ENCODE peak calls at places on chromosomes 2 and 18, in ten cellular contexts. V, T, G, P, X, L, C, W, E and A are unnamed samples.

GRCh38 chr2:203682688-203683130 is 23.7 kb upstream of the CD28 start:
- DNase-seq in V (no peak), T (no peak), G (peak), P (no peak), X (no peak), L (no peak), C (peak), W (no peak), E (no peak), A (no peak)

GRCh38 chr18:62346327-62347090 is 21.4 kb downstream of the TNFRSF11A start:
- DNase-seq in V (no peak), T (no peak), G (no peak), P (no peak), X (no peak), L (no peak), C (no peak), W (no peak), E (no peak), A (no peak)

GRCh38 chr18:29254123-29254522 is 1077.2 kb upstream of the CDH2 start:
- DNase-seq in V (no peak), T (no peak), G (no peak), P (no peak), X (no peak), L (no peak), C (no peak), W (no peak), E (no peak), A (no peak)

GRCh38 chr2:41947701-41948396 is 100.0 kb upstream of the PKDCC start:
- DNase-seq in V (no peak), T (peak), G (no peak), P (no peak), X (no peak), L (peak), C (no peak), W (no peak), E (no peak), A (no peak)

GRCh38 chr2:177178797-177179196 is 33.8 kb upstream of the HNRNPA3 start:
- DNase-seq in V (no peak), T (no peak), G (no peak), P (no peak), X (no peak), L (no peak), C (no peak), W (no peak), E (no peak), A (no peak)

GRCh38 chr2:237727363-237727762 is 71.2 kb upstream of the RBM44 start:
- DNase-seq in V (no peak), T (peak), G (peak), P (no peak), X (no peak), L (no peak), C (no peak), W (no peak), E (no peak), A (no peak)

GRCh38 chr2:71102981-71103681 is 26.9 kb downstream of the MCEE start:
- DNase-seq in V (no peak), T (no peak), G (peak), P (no peak), X (no peak), L (no peak), C (no peak), W (no peak), E (no peak), A (no peak)

GRCh38 chr2:202109737-202110184 is 36.7 kb downstream of the KIAA2012 start:
- DNase-seq in V (no peak), T (peak), G (peak), P (peak), X (no peak), L (peak), C (peak), W (no peak), E (no peak), A (peak)

GRCh38 chr2:220001693-220002260 is 374.3 kb downstream of the SLC4A3 start:
- DNase-seq in V (no peak), T (no peak), G (no peak), P (no peak), X (no peak), L (no peak), C (peak), W (no peak), E (peak), A (no peak)

GRCh38 chr2:16257725-16258028 is 317.3 kb downstream of the MYCN start:
- DNase-seq in V (no peak), T (no peak), G (no peak), P (no peak), X (no peak), L (no peak), C (no peak), W (no peak), E (no peak), A (no peak)

GRCh38 chr2:226115832-226116200 is 683.8 kb downstream of the IRS1 start:
- DNase-seq in V (no peak), T (no peak), G (no peak), P (no peak), X (no peak), L (no peak), C (no peak), W (no peak), E (no peak), A (no peak)

GRCh38 chr2:168210898-168211570 is 36.4 kb downstream of the STK39 start:
- DNase-seq in V (no peak), T (no peak), G (peak), P (no peak), X (no peak), L (no peak), C (peak), W (peak), E (peak), A (no peak)

GRCh38 chr2:208020253-208020652 is 5.1 kb downstream of the PLEKHM3 start:
- DNase-seq in V (no peak), T (no peak), G (no peak), P (no peak), X (no peak), L (no peak), C (no peak), W (no peak), E (no peak), A (no peak)

GRCh38 chr18:32674491-32674890 is 98.3 kb downstream of the KLHL14 start:
- DNase-seq in V (no peak), T (no peak), G (peak), P (no peak), X (no peak), L (no peak), C (no peak), W (no peak), E (no peak), A (no peak)

GRCh38 chr2:195202163-195202845 is 454.7 kb upstream of the SLC39A10 start:
- DNase-seq in V (no peak), T (no peak), G (peak), P (no peak), X (no peak), L (no peak), C (no peak), W (no peak), E (no peak), A (no peak)

GRCh38 chr2:215833531-215834162 is 179.7 kb downstream of the MREG start:
- DNase-seq in V (no peak), T (no peak), G (peak), P (no peak), X (no peak), L (no peak), C (peak), W (peak), E (peak), A (no peak)

GRCh38 chr2:42882756-42883155 is 90.4 kb upstream of the HAAO start:
- DNase-seq in V (no peak), T (no peak), G (no peak), P (no peak), X (no peak), L (no peak), C (no peak), W (no peak), E (no peak), A (no peak)

GRCh38 chr2:74304332-74305148 is 38.7 kb downstream of the SLC4A5 start:
- DNase-seq in V (no peak), T (no peak), G (no peak), P (no peak), X (no peak), L (no peak), C (no peak), W (no peak), E (no peak), A (no peak)

GRCh38 chr2:8288206-8288605 is 393.6 kb upstream of the ID2 start:
- DNase-seq in V (no peak), T (no peak), G (no peak), P (no peak), X (no peak), L (no peak), C (no peak), W (no peak), E (no peak), A (no peak)

GRCh38 chr2:132540166-132540565 is 123.6 kb downstream of the GPR39 start:
- DNase-seq in V (no peak), T (no peak), G (no peak), P (no peak), X (no peak), L (no peak), C (no peak), W (no peak), E (no peak), A (no peak)

GRCh38 chr2:54722641-54723299 is 692 bp upstream of the EML6 start:
- DNase-seq in V (no peak), T (no peak), G (peak), P (no peak), X (no peak), L (no peak), C (peak), W (peak), E (no peak), A (no peak)

GRCh38 chr2:222290691-222291484 is 7.9 kb downstream of the PAX3 start:
- DNase-seq in V (no peak), T (no peak), G (no peak), P (no peak), X (no peak), L (no peak), C (no peak), W (no peak), E (no peak), A (no peak)

GRCh38 chr2:68726608-68727367 is 7.8 kb upstream of the ARHGAP25 start:
- DNase-seq in V (no peak), T (no peak), G (peak), P (no peak), X (peak), L (no peak), C (no peak), W (no peak), E (no peak), A (no peak)

GRCh38 chr2:199261936-199262335 is 195.8 kb downstream of the SATB2 start:
- DNase-seq in V (no peak), T (no peak), G (no peak), P (no peak), X (no peak), L (no peak), C (no peak), W (no peak), E (no peak), A (no peak)

GRCh38 chr2:25336446-25336845 is 5.3 kb downstream of the DNMT3A start:
- DNase-seq in V (no peak), T (no peak), G (no peak), P (no peak), X (no peak), L (no peak), C (no peak), W (no peak), E (no peak), A (no peak)

GRCh38 chr18:36648803-36649202 is 180.0 kb downstream of the TPGS2 start:
- DNase-seq in V (no peak), T (peak), G (no peak), P (no peak), X (no peak), L (no peak), C (no peak), W (no peak), E (no peak), A (no peak)

GRCh38 chr18:63439334-63439733 is 17.1 kb upstream of the VPS4B start:
- DNase-seq in V (no peak), T (no peak), G (peak), P (no peak), X (peak), L (no peak), C (peak), W (peak), E (peak), A (peak)

GRCh38 chr2:85753525-85754312 is at the start of gene ATOH8:
- DNase-seq in V (peak), T (peak), G (peak), P (peak), X (peak), L (peak), C (peak), W (no peak), E (no peak), A (peak)

GRCh38 chr2:151357359-151357758 is at the start of gene TNFAIP6:
- DNase-seq in V (no peak), T (no peak), G (peak), P (no peak), X (no peak), L (no peak), C (peak), W (no peak), E (peak), A (no peak)

GRCh38 chr2:191710411-191710900 is 32.5 kb downstream of the NABP1 start:
- DNase-seq in V (no peak), T (no peak), G (no peak), P (no peak), X (no peak), L (no peak), C (peak), W (no peak), E (peak), A (no peak)

GRCh38 chr2:122136071-122136470 is 380.6 kb downstream of the TSN start:
- DNase-seq in V (no peak), T (no peak), G (peak), P (no peak), X (no peak), L (no peak), C (no peak), W (peak), E (no peak), A (no peak)

GRCh38 chr18:11791131-11791530 is 60.1 kb upstream of the CHMP1B start:
- DNase-seq in V (no peak), T (no peak), G (no peak), P (no peak), X (no peak), L (no peak), C (no peak), W (no peak), E (no peak), A (no peak)

GRCh38 chr2:231541605-231542509 is 11.6 kb upstream of the NMUR1 start:
- DNase-seq in V (no peak), T (peak), G (no peak), P (no peak), X (no peak), L (no peak), C (no peak), W (no peak), E (no peak), A (no peak)

GRCh38 chr18:79690071-79690470 is 10.5 kb downstream of the CTDP1 start:
- DNase-seq in V (no peak), T (peak), G (no peak), P (no peak), X (no peak), L (no peak), C (no peak), W (no peak), E (no peak), A (no peak)

GRCh38 chr2:189037518-189037917 is 63.3 kb downstream of the COL3A1 start:
- DNase-seq in V (no peak), T (no peak), G (peak), P (no peak), X (no peak), L (no peak), C (peak), W (no peak), E (no peak), A (no peak)

GRCh38 chr2:189149981-189150380 is 29.6 kb downstream of the COL5A2 start:
- DNase-seq in V (no peak), T (no peak), G (peak), P (no peak), X (no peak), L (no peak), C (peak), W (no peak), E (no peak), A (no peak)

GRCh38 chr18:13247506-13247905 is 28.9 kb downstream of the LDLRAD4 start:
- DNase-seq in V (no peak), T (peak), G (no peak), P (no peak), X (no peak), L (no peak), C (no peak), W (no peak), E (no peak), A (no peak)

GRCh38 chr2:129936334-129936934 is 43.0 kb upstream of the RAB6C start:
- DNase-seq in V (no peak), T (peak), G (no peak), P (peak), X (peak), L (no peak), C (peak), W (no peak), E (no peak), A (no peak)

GRCh38 chr2:149070681-149071355 is 32.3 kb downstream of the LYPD6B start:
- DNase-seq in V (no peak), T (no peak), G (no peak), P (no peak), X (no peak), L (no peak), C (no peak), W (no peak), E (no peak), A (no peak)

GRCh38 chr2:219079417-219079816 is 18.7 kb upstream of the IHH start:
- DNase-seq in V (no peak), T (no peak), G (peak), P (peak), X (no peak), L (no peak), C (peak), W (no peak), E (no peak), A (no peak)

GRCh38 chr2:31089645-31090044 is 48.6 kb downstream of the GALNT14 start:
- DNase-seq in V (no peak), T (no peak), G (no peak), P (no peak), X (no peak), L (no peak), C (no peak), W (no peak), E (no peak), A (no peak)
- TF ChIP-seq CTCF in V (no peak), T (no peak), G (peak), P (no peak), X (no peak), L (peak), C (no peak), W (no peak), E (no peak), A (no peak)

DNA sequence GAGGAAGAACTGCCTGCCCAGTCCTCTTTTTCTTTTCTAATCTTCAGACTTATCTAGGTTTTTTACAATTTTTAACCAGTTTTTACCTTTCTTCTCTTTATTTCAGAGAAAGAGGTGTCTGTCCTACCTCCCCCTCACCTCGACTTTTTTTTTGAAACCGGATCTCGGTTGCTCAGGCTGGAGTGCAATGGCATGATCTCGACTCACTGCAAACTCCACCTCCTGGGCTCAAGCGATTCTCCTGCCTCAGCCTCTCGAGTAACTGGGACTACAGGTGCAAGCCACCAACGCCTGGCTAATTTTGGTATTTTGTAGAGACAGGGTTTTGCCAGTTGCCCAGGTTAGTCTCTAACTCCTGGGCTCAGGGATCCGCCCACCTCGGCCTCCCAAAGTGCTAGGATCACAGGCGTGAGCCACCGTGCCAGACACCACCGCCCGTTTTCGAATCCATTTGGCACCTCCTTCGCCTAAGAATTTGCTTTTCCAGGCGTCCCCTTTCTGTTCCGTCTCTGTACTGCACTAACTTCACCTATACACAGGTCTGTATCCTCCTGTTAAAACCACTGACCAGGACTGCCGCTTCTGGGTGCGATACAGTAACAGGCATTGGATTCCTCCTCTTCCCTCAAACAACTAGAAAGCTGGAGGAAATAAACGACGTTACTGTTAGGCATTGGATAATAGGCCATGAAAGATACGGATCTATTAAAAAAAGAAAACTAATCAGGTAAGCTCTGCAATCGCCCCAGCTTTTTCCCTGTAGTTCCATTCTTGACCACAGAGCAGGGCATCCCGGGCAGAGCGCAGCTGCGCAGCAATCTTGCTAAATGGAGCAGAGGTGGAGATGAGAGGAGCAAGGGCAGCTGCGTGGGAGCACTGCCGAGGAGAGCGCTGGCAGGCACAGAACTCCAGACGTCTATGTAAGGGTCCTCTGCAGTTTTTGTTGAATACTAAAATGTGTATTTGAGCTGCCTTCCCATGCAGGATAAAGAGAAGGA is 69.9 kb downstream of the ZC3H6 start:
- DNase-seq in V (no peak), T (no peak), G (no peak), P (no peak), X (no peak), L (no peak), C (no peak), W (no peak), E (no peak), A (no peak)
- TF ChIP-seq CTCF in V (no peak), T (no peak), G (peak), P (no peak), X (no peak), L (no peak), C (no peak), W (no peak), E (no peak), A (no peak)

GRCh38 chr2:78980871-78981270 is 44.6 kb upstream of the REG3G start:
- DNase-seq in V (no peak), T (no peak), G (no peak), P (no peak), X (no peak), L (no peak), C (no peak), W (no peak), E (no peak), A (no peak)

GRCh38 chr2:78977661-78978145 is 47.8 kb upstream of the REG3G start:
- DNase-seq in V (no peak), T (no peak), G (no peak), P (no peak), X (peak), L (no peak), C (no peak), W (no peak), E (no peak), A (no peak)

GRCh38 chr2:78982638-78983330 is 42.7 kb upstream of the REG3G start:
- DNase-seq in V (no peak), T (no peak), G (no peak), P (no peak), X (no peak), L (no peak), C (no peak), W (no peak), E (no peak), A (no peak)

GRCh38 chr2:78978340-78978739 is 47.2 kb upstream of the REG3G start:
- DNase-seq in V (no peak), T (no peak), G (no peak), P (no peak), X (no peak), L (no peak), C (no peak), W (no peak), E (no peak), A (no peak)

DNA sequence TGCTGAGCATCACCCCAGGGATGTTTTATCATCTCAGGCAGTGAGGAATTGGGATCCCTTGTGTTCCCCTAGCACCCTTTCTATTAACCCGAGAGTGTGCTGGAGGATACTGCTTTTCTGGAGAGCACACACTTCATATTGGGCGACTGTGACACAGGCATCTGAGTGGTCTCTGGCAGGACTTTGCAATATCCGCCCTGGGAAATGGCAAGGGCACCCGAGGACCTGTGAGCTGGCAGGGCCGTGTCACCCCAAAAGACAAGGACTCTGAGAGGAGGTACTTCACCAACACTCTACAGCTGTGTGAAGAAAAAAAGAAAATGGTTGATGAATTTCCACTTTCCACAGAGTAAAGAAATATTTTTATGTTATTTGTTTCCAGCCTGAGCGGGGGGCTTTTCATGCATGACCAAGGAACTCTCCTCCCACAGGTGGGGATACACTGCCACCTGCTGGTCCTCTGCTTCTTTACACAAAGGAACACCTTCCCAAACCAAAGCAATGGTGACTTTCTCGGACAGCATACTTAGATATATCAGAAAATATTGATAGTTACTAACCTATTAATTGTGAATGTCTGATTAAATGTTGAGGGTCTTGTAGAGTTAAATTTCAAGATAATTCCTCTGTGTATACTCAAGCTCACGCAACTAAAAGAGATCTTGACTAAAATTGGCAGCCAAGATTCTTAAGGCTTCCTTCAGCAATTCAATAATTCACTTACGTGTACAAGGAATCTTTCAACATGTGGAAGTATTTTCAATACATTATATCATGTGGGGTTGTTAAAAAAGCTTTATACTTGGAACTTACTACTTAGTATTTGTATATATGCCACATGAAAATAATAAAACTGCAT is 45.9 kb upstream of the REG3G start:
- DNase-seq in V (no peak), T (no peak), G (peak), P (no peak), X (peak), L (no peak), C (peak), W (no peak), E (no peak), A (no peak)
- TF ChIP-seq CTCF in V (peak), T (no peak), G (peak), P (peak), X (peak), L (peak), C (peak), W (no peak), E (peak), A (no peak)

GRCh38 chr2:153819501-153819900 is 52.2 kb upstream of the GALNT13 start:
- DNase-seq in V (no peak), T (no peak), G (peak), P (no peak), X (no peak), L (no peak), C (no peak), W (no peak), E (no peak), A (no peak)
- TF ChIP-seq CTCF in V (no peak), T (no peak), G (peak), P (no peak), X (no peak), L (no peak), C (no peak), W (peak), E (no peak), A (no peak)